ENCODE peak calls at places on chromosomes 2 and 18, in four cellular contexts. H is activated naive CD4-positive, alpha-beta T cell treated with anti-CD3 and anti-CD28 coated beads, Interleukin-2, amount 50 U/mL, for 16 hours; R is psoas muscle; V is AG08395. C is an unnamed sample.

GRCh38 chr2:75047907-75048625 is 89.6 kb downstream of the POLE4 start:
- DNase-seq in H (no peak), R (no peak), V (peak; percentile 87), C (no peak)

GRCh38 chr18:58991127-58991798 is 126.6 kb downstream of the ZNF532 start:
- DNase-seq in H (no peak), R (no peak), V (no peak), C (no peak)

GRCh38 chr2:195660265-195660890 is 3.4 kb downstream of the SLC39A10 start:
- DNase-seq in H (peak; percentile 75), R (no peak), V (peak; percentile 34), C (peak; percentile 84)

GRCh38 chr2:233448220-233448559 is 93.9 kb downstream of the DGKD start:
- DNase-seq in H (peak; percentile 11), R (peak; percentile 58), V (no peak), C (no peak)

GRCh38 chr2:141467331-141467730 is 663.5 kb downstream of the LRP1B start:
- DNase-seq in H (no peak), R (no peak), V (no peak), C (no peak)

GRCh38 chr18:3449702-3450357 is at the start of gene TGIF1:
- DNase-seq in H (peak; percentile 56), R (peak; percentile 95), V (peak; percentile 31), C (peak; percentile 35)

GRCh38 chr2:54038835-54039234 is 68.0 kb upstream of the PSME4 start:
- DNase-seq in H (no peak), R (no peak), V (no peak), C (no peak)

GRCh38 chr2:219274392-219274921 is 4.7 kb upstream of the DNAJB2 start:
- DNase-seq in H (no peak), R (no peak), V (peak; percentile 93), C (no peak)

GRCh38 chr2:112541315-112542122 is 746 bp upstream of the POLR1B start:
- DNase-seq in H (peak; percentile 70), R (peak; percentile 82), V (peak; percentile 76), C (no peak)

GRCh38 chr2:44325897-44326296 is 35.4 kb downstream of the PREPL start:
- DNase-seq in H (no peak), R (no peak), V (no peak), C (no peak)

GRCh38 chr2:222864296-222864695 is 3.5 kb downstream of the ACSL3 start:
- DNase-seq in H (no peak), R (no peak), V (peak; percentile 47), C (no peak)

GRCh38 chr2:86238354-86238753 is 39.1 kb downstream of the MRPL35 start:
- DNase-seq in H (peak; percentile 63), R (no peak), V (no peak), C (no peak)

GRCh38 chr18:47075098-47075883 is 39.9 kb upstream of the ELOA2 start:
- DNase-seq in H (no peak), R (no peak), V (peak; percentile 5), C (no peak)

GRCh38 chr2:33426666-33427231 is 49.7 kb upstream of the RASGRP3 start:
- DNase-seq in H (no peak), R (no peak), V (no peak), C (no peak)

GRCh38 chr2:152548996-152549395 is 168.3 kb downstream of the PRPF40A start:
- DNase-seq in H (no peak), R (no peak), V (peak; percentile 27), C (no peak)

GRCh38 chr2:219475697-219476604 is 22.7 kb upstream of the GMPPA start:
- DNase-seq in H (peak; percentile 65), R (peak; percentile 80), V (peak; percentile 45), C (peak; percentile 37)